ENCODE peak calls at places on chromosomes 13 and 19, in four cellular contexts. A is IMR-90, B is fibroblast of lung, V is tibial artery. P is an unnamed sample.

GRCh38 chr13:43220873-43221578 is 197.6 kb downstream of the DNAJC15 start:
- DNase-seq in A (no peak), B (no peak), V (no peak), P (no peak)

GRCh38 chr19:9913237-9914000 is 22.9 kb downstream of the OLFM2 start:
- DNase-seq in A (no peak), B (no peak), V (no peak), P (peak)

GRCh38 chr19:2733930-2734588 is 5.8 kb downstream of the SLC39A3 start:
- DNase-seq in A (no peak), B (no peak), V (no peak), P (no peak)

GRCh38 chr19:54373781-54374266 is 9.1 kb upstream of the LAIR1 start:
- DNase-seq in A (no peak), B (no peak), V (peak), P (no peak)

GRCh38 chr13:90686438-90686837 is 661.0 kb upstream of the MIR17HG start:
- DNase-seq in A (peak), B (peak), V (no peak), P (no peak)

GRCh38 chr19:35000647-35001501 is 751 bp downstream of the GRAMD1A start:
- DNase-seq in A (peak), B (peak), V (no peak), P (no peak)

GRCh38 chr13:95083758-95084157 is 217.5 kb downstream of the ABCC4 start:
- DNase-seq in A (peak), B (peak), V (no peak), P (no peak)

GRCh38 chr19:49403404-49404187 is 15.5 kb downstream of the KASH5 start:
- DNase-seq in A (peak), B (no peak), V (no peak), P (no peak)

GRCh38 chr13:101514695-101515275 is 62.3 kb downstream of the ITGBL1 start:
- DNase-seq in A (peak), B (peak), V (peak), P (no peak)

GRCh38 chr13:40536443-40537113 is 129.9 kb downstream of the FOXO1 start:
- DNase-seq in A (no peak), B (no peak), V (no peak), P (no peak)

GRCh38 chr13:77345150-77345780 is 18.4 kb upstream of the MYCBP2 start:
- DNase-seq in A (no peak), B (no peak), V (no peak), P (no peak)

GRCh38 chr13:58946274-58946673 is 1217.5 kb downstream of the DIAPH3 start:
- DNase-seq in A (no peak), B (no peak), V (no peak), P (no peak)

DNA sequence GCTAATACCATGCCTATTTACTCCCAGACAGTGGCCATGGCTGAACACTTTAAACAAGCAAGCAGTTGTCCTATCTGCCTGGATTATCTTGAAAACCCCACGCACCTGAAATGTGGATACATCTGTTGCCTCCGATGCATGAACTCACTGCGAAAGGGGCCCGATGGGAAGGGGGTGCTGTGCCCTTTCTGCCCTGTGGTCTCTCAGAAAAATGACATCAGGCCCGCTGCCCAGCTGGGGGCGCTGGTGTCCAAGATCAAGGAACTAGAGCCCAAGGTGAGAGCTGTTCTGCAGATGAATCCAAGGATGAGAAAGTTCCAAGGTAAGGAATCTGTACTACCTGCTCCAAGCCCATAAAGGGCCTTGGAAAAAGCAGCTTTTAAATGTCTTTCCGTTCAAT is 8.6 kb downstream of the RFPL4AL1 start:
- DNase-seq in A (no peak), B (no peak), V (no peak), P (no peak)
- TF ChIP-seq CTCF in A (no peak), B (no peak), V (no peak), P (no peak)

DNA sequence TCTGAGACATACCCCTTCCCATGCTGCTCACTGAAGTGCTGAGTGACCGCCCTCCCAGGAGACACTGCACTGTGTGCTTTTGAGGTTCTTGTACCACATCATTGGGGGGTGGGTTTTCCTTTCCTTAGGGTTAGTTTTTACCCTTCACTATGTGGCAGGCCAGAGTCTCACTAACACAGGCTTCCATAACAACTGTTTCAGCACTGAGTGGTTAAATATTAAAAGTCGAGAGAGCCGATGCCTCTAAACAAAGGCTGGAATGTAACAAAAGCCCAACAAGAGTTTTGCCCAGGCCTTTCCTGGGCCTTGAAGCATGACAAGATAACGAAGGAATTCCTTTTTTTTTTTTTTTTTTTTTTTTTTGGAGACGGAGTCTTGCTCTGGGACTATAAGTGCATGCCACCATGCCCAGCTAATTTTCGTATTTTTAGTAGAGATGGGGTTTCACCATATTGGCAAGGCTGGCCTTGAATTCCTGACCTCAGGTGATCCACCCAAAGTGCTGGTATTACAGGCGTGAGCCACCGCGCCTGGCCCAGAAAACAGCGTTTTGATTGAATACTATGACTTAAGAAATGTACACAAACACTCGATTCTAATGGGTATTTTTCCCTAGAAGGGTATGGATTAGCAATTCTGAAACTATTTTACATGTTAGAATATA is 46.5 kb downstream of the ZNF823 start:
- DNase-seq in A (no peak), B (no peak), V (no peak), P (no peak)
- H3K27ac ChIP-seq in A (no peak), B (no peak), V (no peak), P (no peak)

DNA sequence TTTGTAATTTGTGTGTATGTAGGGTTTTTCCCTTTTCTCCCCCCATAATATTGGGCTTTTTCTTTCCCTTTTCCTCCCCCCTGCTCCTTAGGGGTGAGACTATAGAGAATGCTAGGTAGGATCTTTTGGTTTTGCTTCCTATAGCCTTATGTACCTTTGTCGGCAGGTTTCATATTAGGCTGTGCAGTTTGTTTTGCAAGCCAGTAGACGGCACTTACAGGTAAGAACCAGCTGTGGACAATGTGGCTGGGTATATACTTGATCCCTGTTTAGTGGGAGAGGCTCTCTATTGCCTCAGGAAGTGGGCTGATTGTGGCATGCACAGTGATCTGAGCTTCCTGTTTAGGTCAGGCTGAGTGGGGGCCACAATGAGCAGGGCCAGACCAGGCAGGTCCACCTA is 359.2 kb upstream of the OBI1 start:
- DNase-seq in A (no peak), B (no peak), V (no peak), P (no peak)
- TF ChIP-seq CTCF in A (no peak), B (no peak), V (no peak), P (no peak)

DNA sequence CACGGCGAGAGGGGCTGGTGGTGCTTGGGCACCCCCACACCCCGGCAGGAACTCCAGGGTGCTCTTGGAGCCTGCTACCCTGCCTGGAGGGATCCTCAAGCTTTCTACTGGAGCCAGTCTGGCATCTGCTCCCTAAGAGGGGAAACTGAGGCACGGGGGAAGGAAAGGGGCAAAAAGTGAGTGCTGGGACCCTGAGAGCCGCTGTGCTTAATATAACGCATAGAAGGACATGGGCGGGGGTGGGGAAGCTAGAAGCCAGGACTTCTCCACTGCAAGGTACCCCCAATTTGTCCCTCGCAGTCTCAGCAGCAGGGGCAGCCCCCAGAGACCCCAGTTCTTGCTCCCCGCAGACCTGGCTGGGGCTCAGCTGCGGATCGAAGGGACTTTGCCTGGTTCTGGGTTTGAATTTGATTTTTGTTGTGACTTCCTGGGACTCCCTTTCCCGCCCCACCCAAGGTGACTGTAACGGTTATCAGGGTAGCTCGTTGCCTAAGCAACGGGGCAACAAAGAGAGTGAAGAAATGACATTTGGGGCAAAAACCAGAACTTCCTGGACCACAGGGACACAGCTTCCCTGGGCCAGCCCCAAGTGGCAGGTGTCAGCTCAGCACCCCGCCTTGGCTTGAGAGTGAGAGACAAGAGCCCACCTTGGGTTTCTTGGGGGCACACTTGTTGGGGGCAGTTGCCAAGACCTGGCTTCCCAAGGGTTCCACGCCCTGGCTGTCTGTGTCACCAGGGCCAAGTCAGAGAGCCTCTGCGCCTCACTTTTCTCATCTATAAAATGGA is 638 bp downstream of the ADGRE5 start:
- DNase-seq in A (peak), B (peak), V (peak), P (peak)
- H3K27ac ChIP-seq in A (peak), B (peak), V (peak), P (peak)

DNA sequence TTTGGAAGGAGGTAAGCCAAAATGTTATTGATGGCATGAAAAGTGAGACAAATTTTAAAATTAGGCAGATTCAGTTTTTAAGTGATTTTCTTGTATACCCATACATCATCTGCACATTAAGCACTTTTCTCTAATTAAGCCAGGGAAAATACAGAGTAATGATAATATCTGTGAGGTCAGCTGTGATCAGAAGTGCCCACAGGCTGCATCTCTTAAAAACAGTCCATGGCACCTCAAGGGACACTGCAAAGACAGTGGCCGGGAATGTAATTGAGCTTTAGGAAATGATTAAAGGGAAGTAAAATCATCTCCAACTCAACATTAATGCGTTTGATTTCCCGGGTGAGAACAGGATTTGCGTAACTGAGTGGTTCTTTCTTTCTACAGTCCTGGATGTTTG is 2.0 kb downstream of the COL4A1 start:
- DNase-seq in A (no peak), B (no peak), V (no peak), P (no peak)
- TF ChIP-seq CTCF in A (no peak), B (no peak), V (no peak), P (no peak)

GRCh38 chr13:39414339-39414738 is 188.7 kb downstream of the LHFPL6 start:
- DNase-seq in A (no peak), B (no peak), V (no peak), P (no peak)

GRCh38 chr13:39415003-39415402 is 188.0 kb downstream of the LHFPL6 start:
- DNase-seq in A (no peak), B (peak), V (peak), P (no peak)

GRCh38 chr13:39417131-39417530 is 185.9 kb downstream of the LHFPL6 start:
- DNase-seq in A (no peak), B (no peak), V (no peak), P (no peak)

GRCh38 chr13:39417643-39418042 is 185.3 kb downstream of the LHFPL6 start:
- DNase-seq in A (peak), B (peak), V (no peak), P (no peak)

DNA sequence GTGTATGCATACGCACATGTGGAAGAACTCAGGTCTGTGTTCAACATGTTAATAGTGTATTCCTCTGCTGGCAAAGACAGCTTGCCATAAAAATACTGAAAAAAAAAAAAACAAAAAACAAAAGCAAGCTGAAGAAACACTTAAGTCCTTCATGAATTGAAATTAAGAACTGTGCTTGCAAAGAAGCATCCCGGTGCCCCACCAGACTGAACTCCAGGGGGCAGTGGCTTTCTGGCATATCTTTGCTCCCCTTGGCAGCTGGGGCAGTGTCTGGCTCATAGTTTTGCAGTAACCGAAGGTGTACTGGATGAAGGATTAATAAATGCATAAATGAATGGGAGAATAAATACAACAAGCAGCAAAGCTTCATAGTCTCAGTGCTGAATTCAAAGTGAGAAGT is 187.6 kb downstream of the LHFPL6 start:
- DNase-seq in A (peak), B (peak), V (peak), P (peak)
- H3K27ac ChIP-seq in A (no peak), B (no peak), V (peak), P (peak)

GRCh38 chr19:11405846-11406643 is 13.1 kb downstream of the RGL3 start:
- DNase-seq in A (no peak), B (no peak), V (no peak), P (no peak)
- TF ChIP-seq CTCF in A (no peak), B (peak), V (no peak), P (peak)

DNA sequence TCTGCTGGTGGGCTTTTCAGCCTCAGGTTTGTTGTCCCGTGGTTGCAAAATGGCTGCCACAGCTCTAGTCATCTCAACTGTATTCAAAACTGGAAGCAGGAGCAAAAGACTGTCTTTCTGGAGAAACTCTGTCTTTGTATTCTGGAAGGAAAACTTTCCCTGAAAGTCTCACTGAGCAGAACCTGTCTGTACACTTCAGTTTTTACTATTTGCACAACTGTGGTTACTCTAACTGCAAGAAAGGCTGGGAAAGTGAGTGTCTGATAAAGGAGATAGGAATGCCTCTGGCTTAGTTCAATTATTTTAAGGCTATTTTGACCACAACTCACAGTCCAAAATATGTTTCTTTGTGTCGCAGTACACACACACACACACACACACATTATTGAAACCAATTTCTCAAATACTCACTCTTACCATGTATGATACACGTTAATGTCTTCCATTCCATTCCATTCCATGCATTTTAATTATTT is 49.7 kb upstream of the EHD2 start:
- DNase-seq in A (peak), B (peak), V (no peak), P (no peak)
- H3K27ac ChIP-seq in A (peak), B (peak), V (peak), P (peak)

P was measured in left ventricle myocardium inferior.